ENCODE peak calls at places on chromosomes 4 and X, in seven cellular contexts. V, R, O, F, K, N and H are unnamed samples. For H3K4me1, the result is how much of the 10 kb centered on the place peaks cover.

GRCh38 chr4:179059396-179059795 is 1617.2 kb upstream of the AGA start:
- DNase-seq in V (no peak), R (no peak), O (no peak), F (no peak), K (no peak), N (no peak), H (no peak)

GRCh38 chr4:107862658-107863057 is 37.9 kb downstream of the SGMS2 start:
- DNase-seq in V (no peak), R (no peak), O (no peak), F (peak), K (no peak), N (peak), H (no peak)

GRCh38 chrX:17826609-17827496 is 34.2 kb downstream of the RAI2 start:
- DNase-seq in V (no peak), R (no peak), O (no peak), F (peak), K (no peak), N (no peak), H (no peak)

GRCh38 chr4:70564033-70564432 is 28.0 kb upstream of the AMBN start:
- DNase-seq in V (no peak), R (no peak), O (no peak), F (no peak), K (no peak), N (no peak), H (no peak)

GRCh38 chr4:18162453-18162852 is 140.9 kb upstream of the LCORL start:
- DNase-seq in V (no peak), R (no peak), O (no peak), F (no peak), K (no peak), N (no peak), H (no peak)

GRCh38 chrX:130836447-130836846 is 66.6 kb downstream of the ENOX2 start:
- DNase-seq in V (no peak), R (no peak), O (no peak), F (no peak), K (no peak), N (peak), H (no peak)

GRCh38 chr4:171857302-171858005 is 44.2 kb downstream of the GALNTL6 start:
- DNase-seq in V (no peak), R (no peak), O (no peak), F (no peak), K (no peak), N (no peak), H (no peak)

GRCh38 chr4:44725166-44725565 is 1.2 kb downstream of the GNPDA2 start:
- DNase-seq in V (no peak), R (no peak), O (no peak), F (peak), K (no peak), N (no peak), H (no peak)

GRCh38 chrX:136497556-136498048 is at the start of gene HTATSF1:
- DNase-seq in V (no peak), R (peak), O (peak), F (no peak), K (peak), N (no peak), H (no peak)

GRCh38 chr4:13329963-13330362 is 154.2 kb downstream of the RAB28 start:
- DNase-seq in V (no peak), R (no peak), O (no peak), F (peak), K (no peak), N (no peak), H (no peak)

GRCh38 chr4:24771241-24771640 is 24.1 kb upstream of the SOD3 start:
- DNase-seq in V (no peak), R (no peak), O (no peak), F (peak), K (no peak), N (no peak), H (no peak)

GRCh38 chrX:40096395-40097091 is 1.2 kb downstream of the BCOR start:
- DNase-seq in V (peak), R (peak), O (peak), F (peak), K (peak), N (peak), H (peak)

GRCh38 chrX:19593684-19594083 is 78.4 kb upstream of the MAP3K15 start:
- DNase-seq in V (peak), R (no peak), O (no peak), F (peak), K (no peak), N (no peak), H (no peak)

GRCh38 chr4:186096681-186097080 is 7.8 kb upstream of the FAM149A start:
- DNase-seq in V (no peak), R (no peak), O (no peak), F (no peak), K (no peak), N (no peak), H (no peak)

GRCh38 chr4:180330521-180330920 is 1912.7 kb upstream of the TENM3 start:
- DNase-seq in V (no peak), R (no peak), O (no peak), F (no peak), K (no peak), N (no peak), H (no peak)

GRCh38 chr4:138919094-138919936 is 96.3 kb upstream of the NOCT start:
- DNase-seq in V (peak), R (peak), O (peak), F (peak), K (peak), N (peak), H (peak)

GRCh38 chr4:89682808-89683207 is 154.2 kb downstream of the SNCA start:
- DNase-seq in V (no peak), R (no peak), O (no peak), F (no peak), K (no peak), N (no peak), H (no peak)

GRCh38 chr4:163679189-163679588 is 184.7 kb downstream of the TMA16 start:
- DNase-seq in V (no peak), R (no peak), O (no peak), F (peak), K (no peak), N (no peak), H (no peak)

GRCh38 chrX:2478546-2479419 is 22.0 kb downstream of the DHRSX start:
- DNase-seq in V (no peak), R (no peak), O (peak), F (no peak), K (no peak), N (no peak), H (no peak)

GRCh38 chrX:69034451-69034850 is 130.8 kb downstream of the PJA1 start:
- DNase-seq in V (no peak), R (no peak), O (no peak), F (no peak), K (no peak), N (no peak), H (no peak)

GRCh38 chr4:127708985-127709384 is 21.2 kb upstream of the SLC25A31 start:
- DNase-seq in V (no peak), R (no peak), O (no peak), F (peak), K (no peak), N (peak), H (no peak)

GRCh38 chr4:100169796-100170485 is 20.3 kb downstream of the DDIT4L start:
- DNase-seq in V (no peak), R (no peak), O (no peak), F (no peak), K (no peak), N (no peak), H (no peak)

GRCh38 chr4:7653510-7654414 is 219.0 kb upstream of the PSAPL1 start:
- DNase-seq in V (no peak), R (peak), O (no peak), F (no peak), K (no peak), N (no peak), H (no peak)
- H3K4me1 ChIP-seq in V (under half), R (under half), O (under half), F (under half), K (under half), N (under half), H (under half)

DNA sequence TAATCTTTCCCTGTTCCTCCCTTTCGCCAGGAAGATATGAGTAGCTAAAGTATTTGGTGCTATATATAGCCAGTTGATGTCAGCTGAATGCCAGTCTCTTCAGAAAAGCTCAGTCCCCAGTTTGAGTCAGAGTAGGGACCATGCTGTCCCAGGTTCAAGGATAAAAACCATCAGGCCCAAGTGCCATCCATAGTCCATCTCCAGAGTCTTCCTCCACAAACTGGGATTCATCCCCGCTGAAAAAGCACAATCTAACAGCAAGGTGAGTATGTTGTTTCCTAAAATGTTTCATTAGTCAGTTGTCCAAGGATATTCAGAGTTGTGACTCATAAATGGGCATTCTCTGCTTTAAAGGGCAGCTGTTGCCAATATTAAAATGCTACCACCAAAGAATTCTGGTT is at the start of gene MYOZ2:
- DNase-seq in V (no peak), R (no peak), O (no peak), F (no peak), K (no peak), N (no peak), H (no peak)
- H3K27ac ChIP-seq in V (no peak), R (no peak), O (no peak), F (no peak), K (peak), N (peak), H (no peak)

GRCh38 chr4:55973650-55974049 is 24.9 kb downstream of the CEP135 start:
- DNase-seq in V (no peak), R (no peak), O (no peak), F (no peak), K (no peak), N (no peak), H (no peak)
- H3K4me1 ChIP-seq in V (under half), R (under half), O (under half), F (under half), K (under half), N (under half), H (under half)

GRCh38 chrX:12360389-12360788 is 222.1 kb downstream of the FRMPD4 start:
- DNase-seq in V (no peak), R (no peak), O (no peak), F (peak), K (no peak), N (no peak), H (no peak)

DNA sequence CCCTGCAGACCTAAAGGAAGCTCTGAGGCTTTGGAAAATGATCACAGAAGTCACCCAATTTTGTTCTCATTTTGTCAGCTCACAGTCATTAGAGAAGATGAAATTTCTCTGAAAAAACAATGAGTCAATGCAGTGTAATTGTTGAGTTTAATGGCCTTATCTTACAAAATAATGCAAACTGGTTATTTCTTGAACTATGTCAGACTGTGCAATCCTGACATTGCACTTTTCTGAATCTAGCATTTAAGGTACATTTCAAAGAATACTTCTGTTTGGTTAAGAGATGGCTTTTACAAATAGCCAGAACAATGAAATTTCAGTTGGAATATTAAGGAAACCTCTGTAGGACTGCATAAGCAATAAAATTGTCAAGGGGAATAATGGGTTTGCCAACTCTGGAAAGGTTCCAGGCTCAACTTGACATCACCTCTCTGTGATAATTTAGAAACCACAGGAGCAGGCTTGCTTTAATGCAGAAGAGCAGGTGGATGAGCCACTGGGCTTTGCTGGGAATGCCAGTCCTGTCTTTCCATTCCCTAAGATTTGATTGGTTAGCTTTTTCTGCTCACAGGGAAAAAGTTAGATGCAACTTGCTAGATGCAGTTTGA is 222.8 kb downstream of the FRMPD4 start:
- DNase-seq in V (no peak), R (no peak), O (no peak), F (peak), K (no peak), N (no peak), H (no peak)
- H3K27ac ChIP-seq in V (no peak), R (no peak), O (no peak), F (peak), K (no peak), N (no peak), H (no peak)

DNA sequence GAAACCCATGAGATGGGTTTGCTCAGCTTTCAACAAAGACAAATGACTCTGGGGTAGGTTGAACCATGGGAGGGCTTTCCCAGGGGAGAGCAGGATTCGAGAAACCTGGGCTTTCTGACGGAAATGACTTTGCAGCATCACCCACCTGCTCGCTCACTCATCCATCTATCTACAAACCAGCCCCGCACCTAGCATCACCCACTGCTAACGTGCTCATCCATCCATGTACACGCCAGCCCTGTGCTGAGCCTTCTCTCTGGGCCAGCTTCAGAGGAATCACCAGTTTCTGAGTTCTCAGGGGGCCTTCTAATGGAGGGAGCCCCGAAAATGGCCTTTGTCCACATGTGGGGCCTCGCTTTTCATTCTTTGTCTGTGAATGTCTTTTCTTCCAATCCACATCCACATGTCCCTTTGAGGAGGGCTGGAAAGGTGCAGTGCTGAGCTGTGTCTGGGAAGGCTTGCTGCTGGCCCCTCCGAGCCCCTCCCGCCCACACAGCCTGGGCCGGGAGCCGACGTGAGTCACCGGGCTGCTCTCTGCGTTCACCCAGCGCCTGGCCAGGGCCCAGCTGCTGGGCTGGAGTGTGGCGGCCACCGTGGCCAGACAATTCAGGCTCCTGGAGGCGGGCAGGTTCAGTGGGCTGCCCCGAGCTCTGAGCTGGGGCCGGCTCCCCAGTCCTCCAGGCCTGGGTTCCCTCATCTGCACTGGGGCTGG is 14.7 kb downstream of the SORCS2 start:
- DNase-seq in V (no peak), R (peak), O (peak), F (peak), K (peak), N (peak), H (no peak)
- H3K4me1 ChIP-seq in V (under half), R (under half), O (under half), F (under half), K (under half), N (under half), H (under half)

DNA sequence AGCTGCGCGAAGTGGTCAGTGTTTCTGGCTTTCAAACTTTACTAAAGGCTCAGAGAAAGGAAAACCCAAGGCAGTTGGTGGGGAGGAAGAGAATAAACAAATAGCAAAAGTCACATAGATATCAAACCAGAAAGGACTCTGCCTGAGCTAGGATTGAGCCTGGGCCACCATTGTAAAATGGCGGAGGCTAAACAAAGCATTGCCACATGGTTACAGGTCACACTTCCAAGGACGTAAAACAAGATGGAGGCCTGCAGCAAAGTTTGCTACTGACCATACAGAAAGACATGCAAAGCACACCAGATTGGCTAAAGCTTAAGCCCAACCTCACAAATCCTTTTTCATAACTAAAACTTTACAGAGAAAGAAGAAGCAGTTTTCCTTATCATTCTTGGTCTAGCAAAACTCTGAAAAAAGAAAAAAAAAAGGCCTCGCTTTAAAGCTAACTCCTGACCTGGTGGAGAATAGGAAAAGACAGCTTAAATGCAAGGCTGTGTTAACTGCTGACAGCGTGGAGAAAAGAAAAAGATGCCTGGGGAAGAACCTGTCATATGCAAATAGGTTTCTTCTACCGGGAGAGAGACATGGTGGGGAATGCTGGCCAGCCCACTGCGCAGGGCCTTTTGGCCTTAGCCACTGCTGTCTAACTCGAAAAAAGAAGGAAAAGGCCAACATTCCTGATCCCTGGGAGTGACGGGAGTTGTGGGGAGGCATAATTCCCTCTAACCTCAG is 81.8 kb upstream of the SMARCA5 start:
- DNase-seq in V (no peak), R (no peak), O (no peak), F (no peak), K (no peak), N (no peak), H (no peak)
- H3K27ac ChIP-seq in V (no peak), R (no peak), O (no peak), F (no peak), K (no peak), N (no peak), H (no peak)